ENCODE peak calls at places on chromosomes 11 and 22, in eight cellular contexts. M, T, W, D, Z, J, K and Y are unnamed samples.

GRCh38 chr11:69915501-69916250 is 96.5 kb upstream of the FGF3 start:
- DNase-seq in M (peak), T (peak), W (peak), D (no peak), Z (peak), J (peak), K (peak), Y (peak)

GRCh38 chr22:37241351-37242142 is 2.5 kb downstream of the RAC2 start:
- DNase-seq in M (no peak), T (no peak), W (no peak), D (no peak), Z (peak), J (peak), K (peak), Y (no peak)

GRCh38 chr22:44023404-44024287 is 456 bp upstream of the PARVB start:
- DNase-seq in M (peak), T (peak), W (no peak), D (no peak), Z (peak), J (peak), K (peak), Y (peak)

GRCh38 chr11:76706667-76707066 is 36.1 kb upstream of the LRRC32 start:
- DNase-seq in M (no peak), T (no peak), W (no peak), D (no peak), Z (no peak), J (no peak), K (no peak), Y (peak)

GRCh38 chr11:37786214-37786755 is 1188.2 kb upstream of the RAG2 start:
- DNase-seq in M (no peak), T (no peak), W (no peak), D (no peak), Z (no peak), J (no peak), K (peak), Y (peak)

GRCh38 chr11:11163256-11163655 is 189.8 kb downstream of the CSNK2A3 start:
- DNase-seq in M (no peak), T (no peak), W (peak), D (no peak), Z (no peak), J (no peak), K (no peak), Y (no peak)

GRCh38 chr11:91730620-91731019 is 494.0 kb upstream of the FAT3 start:
- DNase-seq in M (no peak), T (no peak), W (no peak), D (no peak), Z (no peak), J (no peak), K (no peak), Y (no peak)

GRCh38 chr22:46985507-46985882 is 223.0 kb downstream of the TBC1D22A start:
- DNase-seq in M (no peak), T (no peak), W (no peak), D (no peak), Z (no peak), J (no peak), K (no peak), Y (no peak)

GRCh38 chr11:133919330-133920108 is 37.2 kb downstream of the IGSF9B start:
- DNase-seq in M (no peak), T (no peak), W (no peak), D (no peak), Z (no peak), J (no peak), K (no peak), Y (no peak)

GRCh38 chr11:60987577-60988277 is 16.2 kb downstream of the CD6 start:
- DNase-seq in M (no peak), T (no peak), W (no peak), D (no peak), Z (no peak), J (no peak), K (no peak), Y (no peak)

GRCh38 chr11:128157423-128158298 is 429.7 kb downstream of the ETS1 start:
- DNase-seq in M (no peak), T (no peak), W (peak), D (peak), Z (no peak), J (no peak), K (peak), Y (peak)
- H3K4me3 ChIP-seq in M (no peak), T (no peak), W (peak), D (peak), Z (peak), J (no peak), K (no peak), Y (no peak)

GRCh38 chr11:127627629-127628462 is 627.3 kb upstream of the KIRREL3 start:
- DNase-seq in M (no peak), T (no peak), W (no peak), D (no peak), Z (peak), J (no peak), K (no peak), Y (peak)

GRCh38 chr11:127629200-127629599 is 628.6 kb upstream of the KIRREL3 start:
- DNase-seq in M (no peak), T (no peak), W (no peak), D (no peak), Z (no peak), J (no peak), K (no peak), Y (no peak)

GRCh38 chr11:127628463-127628785 is 627.9 kb upstream of the KIRREL3 start:
- DNase-seq in M (no peak), T (peak), W (no peak), D (no peak), Z (no peak), J (no peak), K (no peak), Y (no peak)

GRCh38 chr11:127632971-127633680 is 632.6 kb upstream of the KIRREL3 start:
- DNase-seq in M (no peak), T (no peak), W (no peak), D (no peak), Z (no peak), J (no peak), K (no peak), Y (no peak)

DNA sequence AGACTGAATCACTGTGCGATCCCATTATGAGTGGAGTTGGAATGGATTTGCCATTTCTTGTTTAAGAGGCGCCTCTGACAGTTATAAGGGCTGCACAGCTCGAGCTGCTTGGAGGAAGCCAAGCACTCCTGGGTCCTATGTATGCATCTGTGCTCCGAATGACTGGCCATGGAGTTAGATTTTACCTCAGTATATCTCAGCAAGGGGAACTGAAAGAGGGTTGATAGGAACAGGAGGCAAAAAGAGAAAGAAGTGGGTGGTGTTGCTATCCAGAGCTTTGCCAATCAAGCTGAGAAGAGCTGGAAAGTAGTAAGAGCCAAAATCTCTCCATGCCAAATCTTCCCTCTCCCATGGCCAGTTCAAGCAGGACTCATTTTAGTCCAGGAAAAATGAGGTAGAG is 632.0 kb upstream of the KIRREL3 start:
- DNase-seq in M (no peak), T (no peak), W (no peak), D (no peak), Z (no peak), J (no peak), K (no peak), Y (no peak)
- TF ChIP-seq CTCF in M (no peak), T (no peak), W (no peak), D (no peak), Z (no peak), J (no peak), K (no peak), Y (no peak)

GRCh38 chr22:32203181-32204105 is 1.4 kb downstream of the RFPL2 start:
- DNase-seq in M (no peak), T (no peak), W (no peak), D (no peak), Z (no peak), J (no peak), K (no peak), Y (no peak)

GRCh38 chr22:32202539-32203180 is 2.2 kb downstream of the RFPL2 start:
- DNase-seq in M (peak), T (no peak), W (peak), D (no peak), Z (peak), J (no peak), K (peak), Y (peak)

GRCh38 chr22:32204856-32205722 is at the start of gene RFPL2:
- DNase-seq in M (peak), T (no peak), W (peak), D (no peak), Z (no peak), J (no peak), K (peak), Y (peak)

GRCh38 chr22:32205974-32206773 is 1.3 kb upstream of the RFPL2 start:
- DNase-seq in M (no peak), T (no peak), W (no peak), D (no peak), Z (no peak), J (no peak), K (no peak), Y (no peak)

GRCh38 chr22:32204211-32204855 is 540 bp downstream of the RFPL2 start:
- DNase-seq in M (no peak), T (no peak), W (peak), D (no peak), Z (peak), J (no peak), K (no peak), Y (no peak)
- H3K4me3 ChIP-seq in M (peak), T (no peak), W (peak), D (peak), Z (no peak), J (no peak), K (no peak), Y (no peak)

DNA sequence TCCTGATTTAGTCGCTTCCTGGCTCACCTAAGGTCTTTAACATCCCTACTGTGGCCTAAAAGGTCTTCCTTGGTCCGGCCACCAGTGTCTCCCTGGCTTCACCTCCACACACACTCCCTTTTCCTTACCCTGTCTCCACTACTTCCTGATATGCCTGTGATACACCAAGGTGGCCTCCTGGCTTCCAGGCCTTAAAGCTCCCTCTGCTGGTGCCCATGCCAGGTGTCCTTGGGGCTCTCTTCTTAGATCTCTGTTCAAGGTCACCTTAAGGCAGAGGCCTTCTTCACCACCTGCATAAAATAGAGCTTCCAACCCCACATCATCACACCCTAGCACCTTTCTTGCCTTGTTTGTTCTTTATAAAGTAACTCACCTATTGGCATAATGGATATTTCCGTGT is 787.7 kb downstream of the NTM start:
- DNase-seq in M (no peak), T (no peak), W (peak), D (no peak), Z (no peak), J (no peak), K (peak), Y (peak)
- TF ChIP-seq CTCF in M (peak), T (no peak), W (peak), D (no peak), Z (peak), J (no peak), K (peak), Y (peak)

DNA sequence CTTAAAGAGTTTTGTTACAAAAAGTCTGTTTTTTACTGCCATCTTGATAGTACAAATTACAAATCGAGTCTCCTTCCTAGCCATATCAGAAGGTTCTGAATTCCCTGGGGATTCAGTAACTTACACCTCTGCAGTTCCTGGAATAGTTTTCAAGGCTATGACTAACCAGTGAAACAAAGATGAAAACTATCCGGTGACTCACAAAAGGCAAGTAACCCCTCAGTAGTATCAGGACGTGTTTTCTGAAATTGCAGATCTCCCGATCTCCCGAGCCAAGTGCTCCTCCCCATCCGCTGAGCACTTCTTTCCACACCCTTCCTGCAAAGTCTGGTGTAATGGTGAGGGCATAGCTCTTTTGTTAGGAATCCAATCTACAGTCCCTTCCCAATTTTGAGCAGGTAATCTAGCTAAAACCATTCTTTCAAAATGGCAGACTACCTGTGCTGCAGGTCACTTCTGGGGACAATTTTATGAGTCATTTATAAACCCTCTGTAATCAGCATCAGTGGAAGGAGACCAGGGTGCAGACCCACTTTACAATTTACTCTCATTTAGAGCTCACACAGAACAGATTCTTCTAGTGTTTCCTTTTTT is 7.7 kb downstream of the E2F8 start:
- DNase-seq in M (no peak), T (peak), W (no peak), D (no peak), Z (no peak), J (no peak), K (peak), Y (peak)
- H3K4me3 ChIP-seq in M (no peak), T (no peak), W (no peak), D (no peak), Z (no peak), J (no peak), K (no peak), Y (no peak)